ENCODE peak calls at places on chromosome X, in nine cellular contexts. O is WERI-Rb-1, J is WTC11, V is left ventricle myocardium inferior, B is lower leg skin, K is HL-60, W is mucosa of descending colon, R is BE2C, S is GM12865. G is an unnamed sample.
A peak's percentile ranks its signal among the peaks of the same experiment; 100 is the strongest.

GRCh38 chrX:17377047-17377692 is 2.2 kb downstream of the NHS start:
- DNase-seq in S (no peak), R (peak; percentile 23), O (no peak), J (peak; percentile 45), V (peak; percentile 17), K (no peak), B (peak; percentile 19), W (peak; percentile 21), G (peak; percentile 33)

GRCh38 chrX:106247162-106247561 is 79.1 kb downstream of the PWWP3B start:
- DNase-seq in J (no peak), B (no peak), O (no peak), V (no peak), S (no peak), W (no peak), R (no peak), K (no peak), G (no peak)

GRCh38 chrX:133415276-133416105 is at the start of gene GPC4:
- DNase-seq in J (peak; percentile 73), W (peak; percentile 77), V (peak; percentile 65), O (no peak), B (peak; percentile 20), K (no peak), R (no peak), S (no peak), G (no peak)

GRCh38 chrX:143429021-143429570 is 88.2 kb downstream of the SPANXN3 start:
- DNase-seq in W (no peak), S (no peak), O (no peak), B (no peak), V (no peak), K (no peak), J (no peak), R (no peak), G (no peak)

GRCh38 chrX:119809185-119809666 is 17.8 kb upstream of the RPL39 start:
- DNase-seq in O (no peak), J (no peak), V (no peak), R (no peak), S (no peak), B (no peak), W (no peak), K (no peak), G (no peak)

GRCh38 chrX:46444011-46444410 is 101.2 kb downstream of the ZNF674 start:
- DNase-seq in S (no peak), B (no peak), V (no peak), K (peak; percentile 31), R (no peak), O (no peak), W (no peak), J (no peak), G (no peak)

GRCh38 chrX:134688181-134688580 is 29.9 kb upstream of the PLAC1 start:
- DNase-seq in S (no peak), J (no peak), R (no peak), V (no peak), K (no peak), B (no peak), W (no peak), O (no peak), G (no peak)

GRCh38 chrX:72247206-72247944 is 8.5 kb upstream of the ERCC6L start:
- DNase-seq in K (no peak), O (no peak), V (no peak), R (peak; percentile 14), S (no peak), W (peak; percentile 76), J (no peak), B (no peak), G (no peak)

GRCh38 chrX:20388594-20388993 is 121.9 kb upstream of the RPS6KA3 start:
- DNase-seq in O (no peak), R (no peak), S (no peak), B (no peak), J (no peak), W (no peak), V (no peak), K (no peak), G (no peak)

GRCh38 chrX:56794831-56795230 is 65.8 kb downstream of the NBDY start:
- DNase-seq in S (no peak), O (no peak), B (no peak), W (no peak), J (no peak), K (no peak), R (no peak), V (no peak), G (no peak)

GRCh38 chrX:41029332-41029731 is 55.9 kb upstream of the USP9X start:
- DNase-seq in B (no peak), R (no peak), K (no peak), J (no peak), S (peak; percentile 1), W (no peak), V (no peak), O (no peak), G (no peak)

GRCh38 chrX:108139303-108139702 is 47.7 kb downstream of the ATG4A start:
- DNase-seq in B (no peak), J (peak; percentile 15), W (no peak), V (no peak), K (no peak), R (no peak), S (peak; percentile 7), O (no peak), G (no peak)

GRCh38 chrX:53188763-53189162 is 36.2 kb downstream of the KDM5C start:
- DNase-seq in V (no peak), W (no peak), K (no peak), B (no peak), S (peak; percentile 78), J (no peak), O (no peak), R (no peak), G (no peak)

GRCh38 chrX:115428011-115428410 is 133.0 kb upstream of the PLS3 start:
- DNase-seq in B (no peak), O (peak; percentile 71), W (no peak), S (no peak), K (no peak), V (no peak), R (no peak), J (no peak), G (no peak)

GRCh38 chrX:115649461-115650063 is 88.6 kb downstream of the PLS3 start:
- DNase-seq in J (no peak), V (no peak), B (no peak), K (no peak), S (no peak), W (no peak), O (no peak), R (no peak), G (no peak)

GRCh38 chrX:15468036-15468435 is 25.1 kb downstream of the PIR start:
- DNase-seq in S (peak; percentile 30), R (peak; percentile 61), V (no peak), J (no peak), O (no peak), B (peak; percentile 62), W (peak; percentile 38), K (no peak), G (no peak)

GRCh38 chrX:56615282-56615681 is 51.9 kb downstream of the UBQLN2 start:
- DNase-seq in S (no peak), V (no peak), W (peak; percentile 1), R (no peak), O (no peak), J (no peak), B (no peak), K (no peak), G (no peak)

GRCh38 chrX:107290019-107290418 is 83.6 kb downstream of the DNAAF6 start:
- DNase-seq in W (no peak), B (no peak), R (no peak), J (no peak), S (no peak), K (no peak), O (no peak), V (no peak), G (no peak)

GRCh38 chrX:70808942-70809940 is 99.3 kb downstream of the TEX11 start:
- DNase-seq in W (no peak), S (no peak), J (no peak), R (no peak), B (no peak), O (no peak), K (no peak), V (no peak), G (no peak)
- TF ChIP-seq CTCF in W (no peak), S (no peak), J (no peak), R (no peak), B (no peak), O (no peak), K (no peak), V (no peak), G (no peak)

GRCh38 chrX:8010105-8010504 is 82.9 kb upstream of the PNPLA4 start:
- DNase-seq in B (no peak), R (no peak), O (no peak), J (no peak), K (no peak), W (no peak), S (no peak), V (no peak), G (no peak)
- TF ChIP-seq CTCF in B (no peak), R (peak; percentile 8), O (no peak), J (peak; percentile 21), K (no peak), W (no peak), S (no peak), V (no peak), G (no peak)

DNA sequence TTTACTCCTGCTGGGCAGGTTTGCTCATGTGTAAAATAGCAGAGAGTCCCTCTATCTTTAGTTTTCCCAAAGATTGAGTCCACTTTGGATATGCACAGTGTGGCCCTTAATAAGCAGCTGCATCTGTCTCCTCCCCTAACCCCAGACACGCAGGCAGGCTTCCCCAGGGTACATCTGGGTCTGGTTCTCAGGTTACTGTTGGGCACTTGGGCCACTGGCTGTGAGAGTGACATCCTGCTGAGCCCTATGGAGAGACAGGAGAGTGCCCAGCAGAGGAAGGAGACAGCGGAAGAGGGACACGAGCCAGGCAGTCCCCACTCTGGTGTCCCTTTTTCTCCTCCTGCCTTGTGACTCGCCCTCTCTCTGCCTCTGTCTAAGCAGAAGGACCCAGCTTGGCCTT is 16.0 kb downstream of the XK start:
- DNase-seq in J (no peak), S (no peak), O (no peak), B (no peak), R (peak; percentile 13), K (no peak), W (no peak), V (no peak), G (no peak)
- TF ChIP-seq CTCF in J (no peak), S (no peak), O (no peak), B (no peak), R (no peak), K (no peak), W (no peak), V (no peak), G (no peak)

GRCh38 chrX:131402124-131402811 is 113.2 kb upstream of the IGSF1 start:
- DNase-seq in J (no peak), K (no peak), O (no peak), V (no peak), R (no peak), S (no peak), B (no peak), W (no peak), G (no peak)

GRCh38 chrX:131399692-131400428 is 110.8 kb upstream of the IGSF1 start:
- DNase-seq in O (no peak), S (no peak), R (no peak), J (no peak), V (no peak), B (no peak), K (no peak), W (no peak), G (no peak)

DNA sequence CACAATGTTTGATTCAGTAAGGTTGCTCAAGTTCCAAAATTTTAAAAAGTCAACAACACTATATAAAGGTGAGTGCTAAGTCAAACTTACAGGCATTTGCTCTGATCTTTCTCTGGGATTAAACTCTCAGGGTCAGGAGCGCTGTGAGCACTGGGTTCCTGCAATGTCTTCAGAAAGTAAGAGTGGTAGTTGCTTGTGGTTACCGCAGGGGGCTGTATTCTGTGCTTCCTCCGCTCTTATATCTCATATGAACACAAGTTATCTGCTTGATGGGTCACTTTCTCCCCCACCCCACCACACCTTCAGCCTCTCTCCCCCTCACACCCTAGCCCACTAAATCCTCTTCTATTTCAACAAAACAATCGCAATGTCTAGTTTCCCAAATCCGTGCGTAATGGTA is 116.4 kb upstream of the IGSF1 start:
- DNase-seq in W (no peak), B (no peak), J (no peak), O (no peak), S (peak; percentile 9), K (no peak), R (no peak), V (no peak), G (no peak)
- TF ChIP-seq CTCF in W (no peak), B (no peak), J (no peak), O (no peak), S (peak; percentile 18), K (no peak), R (no peak), V (no peak), G (no peak)

G was measured in RWPE2.